ENCODE peak calls at places on chromosomes 13 and 19, in six cellular contexts. J is tibial nerve; D is GM10248; U is IMR-90; L is AG04450; O is CD8-positive, alpha-beta T cell. S is an unnamed sample.

GRCh38 chr13:94028234-94029145 is 451.0 kb downstream of the DCT start:
- DNase-seq in J (no peak), D (no peak), U (no peak), L (no peak), O (no peak), S (no peak)

GRCh38 chr13:78298657-78299056 is 304.7 kb downstream of the POU4F1 start:
- DNase-seq in J (no peak), D (no peak), U (no peak), L (no peak), O (no peak), S (no peak)

GRCh38 chr19:43318796-43319314 is 34.6 kb upstream of the CD177 start:
- DNase-seq in J (no peak), D (no peak), U (no peak), L (no peak), O (no peak), S (no peak)

GRCh38 chr13:42883771-42884170 is 102.4 kb downstream of the FAM216B start:
- DNase-seq in J (no peak), D (no peak), U (peak; percentile 33), L (no peak), O (no peak), S (peak; percentile 23)

GRCh38 chr13:75357576-75358295 is 124.2 kb downstream of the TBC1D4 start:
- DNase-seq in J (no peak), D (peak; percentile 67), U (peak; percentile 68), L (no peak), O (peak; percentile 28), S (no peak)

GRCh38 chr19:39671739-39672363 is 16.1 kb downstream of the LGALS16 start:
- DNase-seq in J (peak; percentile 51), D (peak; percentile 35), U (peak; percentile 43), L (no peak), O (peak; percentile 39), S (peak; percentile 3)

GRCh38 chr13:73136776-73137175 is 78.0 kb downstream of the KLF5 start:
- DNase-seq in J (no peak), D (no peak), U (peak; percentile 21), L (no peak), O (no peak), S (no peak)

GRCh38 chr19:3162418-3163229 is 15.9 kb upstream of the S1PR4 start:
- DNase-seq in J (no peak), D (no peak), U (no peak), L (no peak), O (no peak), S (no peak)

GRCh38 chr13:30388401-30389283 is 33.7 kb upstream of the UBE2L5 start:
- DNase-seq in J (peak; percentile 41), D (no peak), U (peak; percentile 89), L (peak; percentile 78), O (no peak), S (no peak)

GRCh38 chr13:110129076-110129475 is 177.9 kb downstream of the COL4A1 start:
- DNase-seq in J (no peak), D (no peak), U (no peak), L (no peak), O (no peak), S (no peak)

GRCh38 chr19:33304760-33305647 is 2.7 kb upstream of the CEBPA start:
- DNase-seq in J (no peak), D (no peak), U (no peak), L (no peak), O (no peak), S (no peak)

GRCh38 chr13:74796126-74796643 is 662.0 kb upstream of the KLF12 start:
- DNase-seq in J (no peak), D (no peak), U (no peak), L (no peak), O (no peak), S (no peak)

GRCh38 chr19:50721441-50722137 is 1.6 kb upstream of the CLEC11A start:
- DNase-seq in J (no peak), D (no peak), U (no peak), L (no peak), O (no peak), S (no peak)

GRCh38 chr13:21133077-21133476 is 43.3 kb downstream of the SKA3 start:
- DNase-seq in J (no peak), D (no peak), U (no peak), L (no peak), O (no peak), S (no peak)

GRCh38 chr13:112978561-112979405 is 9.8 kb downstream of the MCF2L start:
- DNase-seq in J (no peak), D (no peak), U (no peak), L (no peak), O (no peak), S (no peak)

GRCh38 chr19:36528921-36529518 is 949 bp upstream of the ZNF260 start:
- DNase-seq in J (no peak), D (peak; percentile 36), U (no peak), L (no peak), O (peak; percentile 18), S (no peak)

GRCh38 chr13:37716796-37717195 is 118.2 kb upstream of the POSTN start:
- DNase-seq in J (no peak), D (no peak), U (peak; percentile 6), L (no peak), O (no peak), S (no peak)

GRCh38 chr13:23709521-23709920 is 139.3 kb downstream of the TNFRSF19 start:
- DNase-seq in J (no peak), D (no peak), U (peak; percentile 25), L (no peak), O (no peak), S (no peak)

DNA sequence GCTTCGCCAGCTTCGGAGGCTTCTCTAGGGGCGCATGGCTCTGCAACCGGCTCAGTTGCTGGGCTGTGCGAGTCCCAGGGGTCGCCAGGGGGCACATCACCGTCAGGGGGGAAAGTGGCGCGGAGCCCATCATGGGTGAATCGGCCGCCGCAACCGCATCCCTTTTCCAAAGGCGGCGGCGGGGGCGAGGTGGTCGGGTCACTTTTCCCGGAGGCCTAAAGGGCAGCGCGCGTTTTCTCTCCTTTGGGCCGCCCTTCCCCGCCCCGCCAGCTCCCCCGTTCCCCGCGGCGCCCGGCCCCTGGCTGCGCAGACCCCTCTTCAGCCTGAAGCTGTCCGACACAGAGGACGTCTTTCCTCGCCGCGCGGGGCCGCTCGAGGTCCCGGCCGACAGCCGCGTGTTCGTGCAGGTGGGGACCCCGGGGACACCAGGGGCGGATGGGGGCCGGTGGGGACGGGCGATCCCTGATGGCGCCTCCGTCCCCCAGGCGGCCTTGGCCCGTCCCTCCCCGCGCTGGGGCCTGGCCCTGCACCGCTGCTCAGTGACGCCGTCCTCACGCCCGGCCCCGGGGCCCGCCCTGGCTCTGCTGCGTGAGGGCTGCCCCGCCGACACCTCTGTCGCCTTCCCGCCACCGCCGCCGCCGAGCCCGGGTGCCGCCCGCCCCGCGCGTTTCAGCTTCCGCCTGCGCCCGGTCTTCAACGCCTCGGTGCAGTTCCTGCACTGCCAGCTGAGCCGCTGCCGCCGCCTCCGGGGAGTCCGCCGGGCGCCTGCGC is 1.7 kb downstream of the TGFBR3L start:
- DNase-seq in J (no peak), D (no peak), U (no peak), L (no peak), O (peak; percentile 36), S (no peak)
- TF ChIP-seq CTCF in J (no peak), D (no peak), U (no peak), L (no peak), O (no peak), S (no peak)

DNA sequence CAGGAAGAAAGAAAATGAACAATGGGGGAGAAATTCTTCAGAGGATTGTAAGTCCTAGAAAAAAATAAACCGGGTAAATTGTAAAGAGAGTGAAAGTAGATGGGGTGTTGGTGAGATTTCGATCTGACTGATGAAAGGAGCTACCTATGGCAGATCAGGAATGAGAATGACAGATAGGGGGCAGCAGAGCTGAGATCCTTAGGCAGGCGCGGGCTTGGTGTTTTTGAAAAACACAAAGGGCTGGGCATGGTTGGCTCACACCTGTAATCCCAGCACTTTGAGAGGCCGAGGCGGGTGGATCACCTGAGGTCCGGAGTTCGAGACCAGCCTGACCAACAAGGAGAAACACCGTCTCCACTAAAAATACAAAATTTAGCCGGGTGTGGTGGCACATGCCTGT is 1468.6 kb upstream of the SLC10A2 start:
- DNase-seq in J (no peak), D (no peak), U (no peak), L (no peak), O (no peak), S (no peak)
- TF ChIP-seq CTCF in J (no peak), D (no peak), U (no peak), L (peak; percentile 19), O (no peak), S (no peak)

GRCh38 chr19:54279441-54279962 is 1.4 kb downstream of the LILRB2 start:
- DNase-seq in J (no peak), D (no peak), U (no peak), L (no peak), O (no peak), S (no peak)
- TF ChIP-seq CTCF in J (no peak), D (no peak), U (no peak), L (no peak), O (no peak), S (no peak)

DNA sequence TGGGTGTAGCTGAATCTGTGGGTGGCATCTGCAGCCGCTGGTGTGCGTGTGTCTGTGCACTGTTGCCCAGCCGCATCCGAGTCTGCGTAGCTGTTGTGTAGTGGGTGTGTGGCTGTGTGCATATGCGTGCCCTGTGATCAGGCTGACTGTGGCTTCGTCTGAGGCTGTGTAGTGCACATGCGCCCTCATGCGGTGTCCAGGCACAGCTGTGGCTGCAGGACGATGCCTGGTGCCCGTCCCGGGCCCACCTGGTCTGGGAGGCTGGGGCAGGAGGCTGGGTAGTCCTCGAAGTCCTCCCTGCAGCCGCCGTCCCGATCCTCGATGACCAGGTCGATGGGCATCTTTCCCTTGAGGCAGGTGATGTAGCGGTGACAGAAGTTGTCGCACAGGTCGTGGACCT is 4.9 kb downstream of the MEIS3 start:
- DNase-seq in J (no peak), D (no peak), U (no peak), L (no peak), O (no peak), S (no peak)
- TF ChIP-seq CTCF in J (no peak), D (peak; percentile 23), U (no peak), L (no peak), O (no peak), S (no peak)

DNA sequence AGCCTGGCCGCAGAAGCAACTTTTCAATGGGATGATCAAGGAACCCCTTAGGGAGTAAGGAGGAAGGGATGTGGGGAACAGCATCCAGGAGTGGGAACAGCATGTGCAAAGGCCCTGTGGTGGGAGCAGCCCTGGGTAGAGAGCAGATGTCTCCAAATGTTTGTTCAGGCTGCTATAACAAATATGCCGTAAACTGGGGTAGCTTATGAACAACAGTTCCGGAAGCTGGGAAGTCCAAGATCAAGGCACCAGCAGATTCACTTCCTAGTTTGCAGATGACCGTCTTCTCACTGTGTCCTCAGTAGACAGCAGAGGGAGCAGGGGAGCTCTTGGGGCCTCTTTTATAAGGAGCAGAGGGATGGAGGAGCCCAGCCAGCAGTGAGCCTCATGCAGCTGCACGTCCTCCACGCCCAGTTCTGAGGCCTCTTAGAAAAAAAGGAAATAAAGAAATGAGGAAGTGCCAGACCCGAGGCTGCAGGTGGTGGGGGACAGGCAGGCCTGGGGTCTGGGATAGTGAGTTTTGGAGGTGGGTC is 4.2 kb upstream of the LRRC25 start:
- DNase-seq in J (peak; percentile 67), D (peak; percentile 69), U (peak; percentile 69), L (no peak), O (no peak), S (no peak)
- TF ChIP-seq CTCF in J (peak; percentile 12), D (peak; percentile 39), U (peak; percentile 45), L (peak; percentile 62), O (no peak), S (peak; percentile 52)

S was measured in AG09319.